ENCODE peak calls at places on chromosomes 3 and 15, in five cellular contexts. G, M, C, E and P are unnamed samples.

GRCh38 chr3:17088602-17089313 is 204.0 kb downstream of the PLCL2 start:
- DNase-seq in G (peak), M (no peak), C (no peak), E (no peak), P (no peak)

GRCh38 chr15:63933522-63933921 is 99.8 kb upstream of the HERC1 start:
- DNase-seq in G (no peak), M (no peak), C (no peak), E (no peak), P (peak)

GRCh38 chr3:12353796-12354505 is 65.1 kb downstream of the PPARG start:
- DNase-seq in G (no peak), M (no peak), C (no peak), E (no peak), P (no peak)

GRCh38 chr3:102089904-102090492 is 240.7 kb downstream of the NFKBIZ start:
- DNase-seq in G (peak), M (no peak), C (peak), E (no peak), P (no peak)

GRCh38 chr15:82045179-82045891 is 483 bp downstream of the MEX3B start:
- DNase-seq in G (peak), M (no peak), C (peak), E (peak), P (peak)

GRCh38 chr15:52795464-52796227 is 5.5 kb upstream of the ONECUT1 start:
- DNase-seq in G (no peak), M (no peak), C (no peak), E (no peak), P (no peak)

GRCh38 chr3:184419171-184419570 is 39.3 kb downstream of the CHRD start:
- DNase-seq in G (no peak), M (no peak), C (no peak), E (no peak), P (no peak)

GRCh38 chr15:99090938-99091337 is 13.9 kb upstream of the SYNM start:
- DNase-seq in G (no peak), M (no peak), C (no peak), E (no peak), P (peak)

GRCh38 chr3:180296971-180297370 is 260.2 kb upstream of the PEX5L start:
- DNase-seq in G (no peak), M (no peak), C (no peak), E (no peak), P (no peak)

GRCh38 chr3:194447657-194448056 is 39.1 kb downstream of the ATP13A3 start:
- DNase-seq in G (no peak), M (no peak), C (no peak), E (no peak), P (no peak)

GRCh38 chr3:129650256-129650872 is 43.9 kb upstream of the PLXND1 start:
- DNase-seq in G (peak), M (peak), C (peak), E (no peak), P (peak)

GRCh38 chr3:7950890-7951289 is 550.7 kb upstream of the LMCD1 start:
- DNase-seq in G (no peak), M (no peak), C (no peak), E (no peak), P (no peak)

GRCh38 chr3:160801386-160802118 is 45.5 kb downstream of the PPM1L start:
- DNase-seq in G (peak), M (no peak), C (no peak), E (no peak), P (peak)

GRCh38 chr3:171972965-171973364 is 66.4 kb upstream of the FNDC3B start:
- DNase-seq in G (no peak), M (no peak), C (no peak), E (no peak), P (peak)

GRCh38 chr3:189232790-189233189 is 61.0 kb downstream of the TPRG1 start:
- DNase-seq in G (no peak), M (no peak), C (no peak), E (no peak), P (no peak)

GRCh38 chr3:111473550-111473949 is 68.4 kb upstream of the CD96 start:
- DNase-seq in G (no peak), M (no peak), C (no peak), E (no peak), P (no peak)

GRCh38 chr3:186360779-186361178 is 1.3 kb downstream of the DGKG start:
- DNase-seq in G (no peak), M (peak), C (no peak), E (peak), P (no peak)

GRCh38 chr3:36319683-36320082 is 60.6 kb upstream of the STAC start:
- DNase-seq in G (no peak), M (no peak), C (no peak), E (no peak), P (no peak)

GRCh38 chr3:141686477-141687280 is 51.4 kb upstream of the RNF7 start:
- DNase-seq in G (peak), M (no peak), C (no peak), E (peak), P (peak)

GRCh38 chr3:146682176-146682575 is 77.0 kb upstream of the PLSCR5 start:
- DNase-seq in G (no peak), M (no peak), C (no peak), E (no peak), P (no peak)

GRCh38 chr15:88049509-88049908 is 207.0 kb downstream of the NTRK3 start:
- DNase-seq in G (no peak), M (no peak), C (no peak), E (no peak), P (no peak)

GRCh38 chr3:111714305-111714704 is 119.2 kb upstream of the ZBED2 start:
- DNase-seq in G (no peak), M (peak), C (no peak), E (no peak), P (no peak)

GRCh38 chr3:104102386-104102785 is 1264.3 kb upstream of the ALCAM start:
- DNase-seq in G (no peak), M (no peak), C (peak), E (no peak), P (no peak)

GRCh38 chr3:102057781-102058421 is 208.6 kb downstream of the NFKBIZ start:
- DNase-seq in G (no peak), M (no peak), C (no peak), E (no peak), P (no peak)

GRCh38 chr3:42652611-42653302 is 740 bp upstream of the ZBTB47 start:
- DNase-seq in G (peak), M (peak), C (peak), E (peak), P (peak)

GRCh38 chr3:77096966-77097890 is 57.3 kb downstream of the ROBO2 start:
- DNase-seq in G (no peak), M (no peak), C (no peak), E (no peak), P (no peak)

GRCh38 chr3:120693439-120694172 is 11.6 kb upstream of the HGD start:
- DNase-seq in G (no peak), M (no peak), C (no peak), E (no peak), P (no peak)

GRCh38 chr15:43880406-43881184 is 53.8 kb downstream of the WDR76 start:
- DNase-seq in G (no peak), M (no peak), C (no peak), E (no peak), P (no peak)

GRCh38 chr15:39629376-39629775 is 48.5 kb downstream of the THBS1 start:
- DNase-seq in G (peak), M (no peak), C (no peak), E (no peak), P (no peak)

GRCh38 chr3:125767641-125768040 is 172.3 kb upstream of the OSBPL11 start:
- DNase-seq in G (no peak), M (no peak), C (no peak), E (no peak), P (no peak)
- TF ChIP-seq POLR2A in G (no peak), M (no peak), C (no peak), E (no peak), P (no peak)

DNA sequence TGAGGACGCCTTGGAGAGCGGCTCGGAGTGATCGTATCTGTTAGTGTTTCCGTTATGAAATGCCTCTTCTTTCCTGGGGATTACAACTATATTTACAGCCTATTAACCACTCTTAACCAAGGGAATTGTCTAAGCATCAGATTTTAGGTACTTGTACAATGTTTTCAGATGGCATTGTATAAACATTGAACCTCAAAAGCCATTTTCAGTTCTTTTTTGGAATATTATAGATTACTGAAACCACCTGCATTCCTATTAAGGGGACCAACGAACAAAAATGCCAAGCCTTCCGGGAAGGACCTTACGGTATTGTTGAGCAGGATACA is 1.1 kb downstream of the NEO1 start:
- DNase-seq in G (no peak), M (no peak), C (no peak), E (no peak), P (no peak)
- H3K4me3 ChIP-seq in G (peak), M (peak), C (peak), E (peak), P (peak)

GRCh38 chr3:105352976-105353375 is 13.7 kb upstream of the ALCAM start:
- DNase-seq in G (no peak), M (no peak), C (no peak), E (no peak), P (no peak)

GRCh38 chr3:105347625-105348302 is 18.9 kb upstream of the ALCAM start:
- DNase-seq in G (no peak), M (no peak), C (no peak), E (no peak), P (no peak)

GRCh38 chr3:105351821-105352220 is 14.9 kb upstream of the ALCAM start:
- DNase-seq in G (no peak), M (no peak), C (no peak), E (no peak), P (no peak)

GRCh38 chr3:105353485-105354161 is 13.1 kb upstream of the ALCAM start:
- DNase-seq in G (no peak), M (no peak), C (no peak), E (peak), P (no peak)

DNA sequence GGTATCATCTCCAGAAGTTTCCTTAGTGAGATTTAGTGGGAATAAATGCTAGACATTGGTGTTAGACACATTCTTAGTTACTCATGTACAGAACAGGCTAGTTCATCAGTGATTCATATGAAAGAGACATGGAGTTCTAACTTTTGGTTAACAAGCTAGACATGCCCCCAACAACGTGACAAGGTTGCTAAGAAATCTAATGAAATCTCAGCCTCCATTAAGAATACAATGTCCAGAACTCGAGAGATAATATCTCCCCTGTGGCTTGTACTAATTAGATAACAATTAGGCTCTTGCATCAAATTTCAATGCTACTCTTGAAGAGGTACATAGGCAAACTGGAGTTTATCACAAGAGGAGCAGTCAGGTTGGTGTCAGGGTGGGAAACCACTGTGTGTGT is 16.7 kb upstream of the ALCAM start:
- DNase-seq in G (no peak), M (no peak), C (no peak), E (no peak), P (no peak)
- TF ChIP-seq CTCF in G (no peak), M (no peak), C (no peak), E (no peak), P (no peak)

DNA sequence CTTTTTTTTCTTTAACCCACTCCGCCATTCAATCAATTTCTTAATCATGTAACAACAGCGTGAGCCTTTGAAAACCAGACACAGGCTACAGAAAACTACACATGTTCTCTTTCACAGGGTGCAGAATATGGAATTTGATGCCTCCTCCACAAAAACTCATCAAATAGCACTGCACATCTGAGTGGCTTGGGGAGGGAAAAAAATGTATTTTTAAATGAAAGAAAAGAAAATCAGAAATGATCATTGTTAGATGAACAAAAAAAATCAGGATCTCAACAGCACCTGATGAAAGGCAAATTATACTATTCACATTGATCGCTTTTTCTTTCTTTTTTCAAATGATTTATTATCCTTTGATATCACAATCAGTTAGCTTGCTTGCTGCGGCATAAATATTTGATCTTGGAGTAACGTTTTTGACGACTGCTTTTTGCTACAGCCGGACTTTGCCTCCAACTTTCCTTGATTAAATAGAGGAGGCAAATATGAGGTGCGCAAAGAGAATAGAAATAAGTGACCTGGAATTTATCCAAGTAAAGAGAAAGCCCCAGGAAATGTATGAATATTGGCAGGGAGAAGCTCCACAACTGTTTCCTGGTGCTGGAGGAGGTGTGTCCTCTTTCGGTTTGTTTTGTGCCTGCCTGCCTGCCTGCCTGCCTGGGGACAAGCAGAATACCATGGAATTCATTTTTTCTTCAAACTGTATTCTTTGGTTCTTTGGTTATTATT is 63.1 kb downstream of the EDEM1 start:
- DNase-seq in G (peak), M (no peak), C (no peak), E (no peak), P (no peak)
- TF ChIP-seq POLR2A in G (no peak), M (no peak), C (no peak), E (no peak), P (no peak)